ENCODE peak calls at places on chromosomes 1 and 21, in five cellular contexts. P is HCT116, Y is kidney epithelial cell, W is heart right ventricle, E is mesenchymal stem cell. D is an unnamed sample.

GRCh38 chr1:92482665-92483441 is 3.9 kb downstream of the GFI1 start:
- DNase-seq in P (no peak), Y (no peak), W (no peak), E (no peak), D (peak)

GRCh38 chr1:25140073-25140797 is 92.1 kb downstream of the SYF2 start:
- DNase-seq in P (no peak), Y (no peak), W (no peak), E (no peak), D (no peak)

GRCh38 chr1:117312453-117313138 is 54.7 kb upstream of the MAN1A2 start:
- DNase-seq in P (peak), Y (no peak), W (no peak), E (peak), D (no peak)

GRCh38 chr1:170668301-170668789 is 4.4 kb downstream of the PRRX1 start:
- DNase-seq in P (no peak), Y (no peak), W (no peak), E (no peak), D (peak)

GRCh38 chr1:233082778-233083550 is 132.6 kb downstream of the NTPCR start:
- DNase-seq in P (no peak), Y (no peak), W (no peak), E (no peak), D (no peak)

GRCh38 chr21:34546556-34546955 is 34.5 kb upstream of the KCNE1 start:
- DNase-seq in P (no peak), Y (no peak), W (no peak), E (no peak), D (no peak)

GRCh38 chr1:66758247-66758755 is 6.0 kb downstream of the DYNLT5 start:
- DNase-seq in P (no peak), Y (no peak), W (no peak), E (peak), D (no peak)

GRCh38 chr1:159218846-159219636 is 14.4 kb downstream of the ACKR1 start:
- DNase-seq in P (no peak), Y (no peak), W (no peak), E (no peak), D (no peak)

GRCh38 chr1:227887697-227888403 is 59.9 kb downstream of the WNT9A start:
- DNase-seq in P (no peak), Y (no peak), W (peak), E (peak), D (peak)

GRCh38 chr1:1137256-1138045 is 21.6 kb upstream of the C1orf159 start:
- DNase-seq in P (no peak), Y (no peak), W (no peak), E (no peak), D (no peak)

GRCh38 chr1:99704356-99704816 is 58.5 kb downstream of the PALMD start:
- DNase-seq in P (no peak), Y (no peak), W (peak), E (no peak), D (no peak)

D was measured in psoas muscle.